ENCODE peak calls at places on chromosomes 4 and X, in ten cellular contexts. G is fibroblast of lung, C is suprapubic skin, Q is heart right ventricle, K is HepG2, P is ascending aorta, E is neural progenitor cell, I is adrenal gland, U is adipocyte, R is gastrocnemius medialis. J is an unnamed sample.
A peak's percentile ranks its signal among the peaks of the same experiment; 100 is the strongest.

GRCh38 chr4:113979973-113980615 is 647 bp upstream of the ARSJ start:
- DNase-seq in G (peak; percentile 68), C (no peak), Q (no peak), K (no peak), P (no peak), E (no peak), I (no peak), U (peak; percentile 68), R (no peak), J (no peak)

GRCh38 chrX:139881130-139881529 is 51.7 kb downstream of the ATP11C start:
- DNase-seq in G (peak; percentile 86), C (no peak), Q (no peak), K (no peak), P (no peak), E (no peak), I (no peak), U (peak; percentile 53), R (no peak), J (no peak)

GRCh38 chr4:174522183-174523002 is at the start of gene HPGD:
- DNase-seq in G (peak; percentile 13), C (peak; percentile 82), Q (peak; percentile 32), K (no peak), P (peak; percentile 68), E (peak; percentile 71), I (peak; percentile 56), U (peak; percentile 72), R (peak; percentile 30), J (peak; percentile 78)

GRCh38 chr4:102760645-102761477 is at the start of gene MANBA:
- DNase-seq in G (peak; percentile 78), C (peak; percentile 90), Q (peak; percentile 84), K (peak; percentile 63), P (peak; percentile 88), E (peak; percentile 96), I (peak; percentile 87), U (peak; percentile 93), R (peak; percentile 74), J (peak; percentile 75)

GRCh38 chr4:36043901-36044300 is 200.4 kb downstream of the ARAP2 start:
- DNase-seq in G (peak; percentile 63), C (no peak), Q (no peak), K (no peak), P (no peak), E (no peak), I (no peak), U (no peak), R (no peak), J (no peak)

GRCh38 chr4:6019316-6020263 is 1.4 kb upstream of the C4orf50 start:
- DNase-seq in G (peak; percentile 29), C (no peak), Q (peak; percentile 37), K (peak; percentile 27), P (no peak), E (peak; percentile 92), I (peak; percentile 43), U (peak; percentile 70), R (no peak), J (peak; percentile 24)

GRCh38 chr4:67885727-67886126 is 1.9 kb upstream of the TMPRSS11D start:
- DNase-seq in G (peak; percentile 97), C (no peak), Q (no peak), K (no peak), P (no peak), E (no peak), I (no peak), U (peak; percentile 76), R (no peak), J (no peak)

GRCh38 chrX:129634541-129634940 is 20.2 kb downstream of the APLN start:
- DNase-seq in G (no peak), C (no peak), Q (no peak), K (no peak), P (no peak), E (peak; percentile 68), I (no peak), U (no peak), R (no peak), J (no peak)

GRCh38 chr4:105112274-105112673 is 34.4 kb upstream of the TET2 start:
- DNase-seq in G (peak; percentile 57), C (no peak), Q (no peak), K (no peak), P (no peak), E (no peak), I (no peak), U (peak; percentile 32), R (no peak), J (no peak)

GRCh38 chr4:169800541-169800940 is 42.8 kb upstream of the HPF1 start:
- DNase-seq in G (no peak), C (no peak), Q (no peak), K (no peak), P (no peak), E (no peak), I (no peak), U (no peak), R (no peak), J (no peak)

GRCh38 chrX:13752646-13753045 is 18.1 kb downstream of the OFD1 start:
- DNase-seq in G (no peak), C (no peak), Q (no peak), K (no peak), P (no peak), E (no peak), I (no peak), U (no peak), R (no peak), J (no peak)

GRCh38 chr4:3461515-3462291 is 1.4 kb upstream of the DOK7 start:
- DNase-seq in G (peak; percentile 31), C (no peak), Q (peak; percentile 74), K (no peak), P (peak; percentile 90), E (no peak), I (peak; percentile 73), U (no peak), R (peak; percentile 95), J (peak; percentile 99)
- H3K4me3 ChIP-seq in G (no peak overlapping the region), C (no peak overlapping the region), Q (no peak overlapping the region), K (no peak overlapping the region), P (no peak overlapping the region), E (no peak overlapping the region), I (no peak overlapping the region), U (no peak overlapping the region), R (no peak overlapping the region), J (no peak overlapping the region)

GRCh38 chr4:138602664-138603063 is 360.5 kb upstream of the SLC7A11 start:
- DNase-seq in G (peak; percentile 94), C (no peak), Q (no peak), K (no peak), P (no peak), E (no peak), I (no peak), U (no peak), R (no peak), J (no peak)
- H3K9me3 ChIP-seq in G (no peaks in the 10 kb centered on the region), C (no peaks in the 10 kb centered on the region), Q (no peaks in the 10 kb centered on the region), K (no peaks in the 10 kb centered on the region), P (no peaks in the 10 kb centered on the region), E (peaks cover 4% of the 10 kb centered on the region), I (no peaks in the 10 kb centered on the region), U (no peaks in the 10 kb centered on the region), R (no peaks in the 10 kb centered on the region), J (no peaks in the 10 kb centered on the region)

GRCh38 chr4:168737441-168738176 is 240.8 kb downstream of the PALLD start:
- DNase-seq in G (peak; percentile 93), C (no peak), Q (no peak), K (no peak), P (no peak), E (no peak), I (no peak), U (peak; percentile 57), R (no peak), J (no peak)
- H3K4me3 ChIP-seq in G (no peak overlapping the region), C (no peak overlapping the region), Q (no peak overlapping the region), K (no peak overlapping the region), P (no peak overlapping the region), E (no peak overlapping the region), I (no peak overlapping the region), U (no peak overlapping the region), R (no peak overlapping the region), J (no peak overlapping the region)

DNA sequence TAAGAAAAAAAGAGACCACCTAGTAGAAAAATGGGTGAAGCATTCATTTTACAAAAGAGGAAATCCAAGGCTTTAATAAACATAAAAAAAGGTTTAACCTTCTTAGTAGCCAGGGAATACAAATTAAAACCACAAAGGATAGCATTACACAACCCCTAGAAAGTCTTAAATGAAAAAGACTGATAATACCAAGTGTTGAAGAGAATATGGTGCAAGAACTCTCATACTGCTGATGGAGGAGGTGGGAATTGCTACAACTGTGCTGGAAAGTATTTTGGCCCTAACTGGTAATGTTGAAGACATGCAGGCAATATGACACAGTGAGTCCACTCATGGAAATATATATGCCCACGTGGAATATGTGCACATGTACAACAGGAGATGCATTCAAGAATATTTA is 22.5 kb downstream of the ZNF41 start:
- DNase-seq in G (no peak), C (no peak), Q (no peak), K (no peak), P (no peak), E (no peak), I (no peak), U (no peak), R (no peak), J (no peak)
- H3K9me3 ChIP-seq in G (no peaks in the 10 kb centered on the region), C (no peaks in the 10 kb centered on the region), Q (no peaks in the 10 kb centered on the region), K (no peaks in the 10 kb centered on the region), P (no peaks in the 10 kb centered on the region), E (no peaks in the 10 kb centered on the region), I (no peaks in the 10 kb centered on the region), U (peaks cover 22% of the 10 kb centered on the region), R (no peaks in the 10 kb centered on the region), J (no peaks in the 10 kb centered on the region)

GRCh38 chr4:41146716-41147506 is 67.4 kb downstream of the APBB2 start:
- DNase-seq in G (peak; percentile 82), C (no peak), Q (no peak), K (no peak), P (peak; percentile 74), E (peak; percentile 91), I (peak; percentile 63), U (peak; percentile 42), R (peak; percentile 59), J (no peak)
- H3K4me3 ChIP-seq in G (no peak overlapping the region), C (no peak overlapping the region), Q (no peak overlapping the region), K (no peak overlapping the region), P (peak overlapping the region; percentile 36), E (peak overlapping the region; percentile 18), I (no peak overlapping the region), U (peak overlapping the region; percentile 37), R (no peak overlapping the region), J (no peak overlapping the region)

GRCh38 chr4:41751325-41752061 is 3.0 kb upstream of the PHOX2B start:
- DNase-seq in G (no peak), C (no peak), Q (no peak), K (no peak), P (no peak), E (peak; percentile 65), I (no peak), U (no peak), R (no peak), J (no peak)
- H3K9me3 ChIP-seq in G (no peaks in the 10 kb centered on the region), C (no peaks in the 10 kb centered on the region), Q (no peaks in the 10 kb centered on the region), K (no peaks in the 10 kb centered on the region), P (no peaks in the 10 kb centered on the region), E (no peaks in the 10 kb centered on the region), I (no peaks in the 10 kb centered on the region), U (no peaks in the 10 kb centered on the region), R (no peaks in the 10 kb centered on the region), J (no peaks in the 10 kb centered on the region)

GRCh38 chrX:21374163-21374993 is at the start of gene CNKSR2:
- DNase-seq in G (peak; percentile 30), C (no peak), Q (no peak), K (no peak), P (peak; percentile 63), E (peak; percentile 80), I (peak; percentile 5), U (peak; percentile 21), R (peak; percentile 18), J (peak; percentile 89)
- H3K4me3 ChIP-seq in G (peak within 1 kb of the TSS; percentile 38), C (peak within 1 kb of the TSS; percentile 61), Q (peak within 1 kb of the TSS; percentile 60), K (no peak within 1 kb of the TSS), P (peak within 1 kb of the TSS; percentile 70), E (peak within 1 kb of the TSS; percentile 60), I (no peak within 1 kb of the TSS), U (peak within 1 kb of the TSS; percentile 84), R (peak within 1 kb of the TSS; percentile 57), J (peak within 1 kb of the TSS; percentile 53)

GRCh38 chrX:2447484-2447883 is 53.3 kb downstream of the DHRSX start:
- DNase-seq in G (no peak), C (no peak), Q (no peak), K (no peak), P (no peak), E (no peak), I (no peak), U (no peak), R (no peak), J (no peak)
- H3K9me3 ChIP-seq in G (no peaks in the 10 kb centered on the region), C (no peaks in the 10 kb centered on the region), Q (no peaks in the 10 kb centered on the region), K (no peaks in the 10 kb centered on the region), P (no peaks in the 10 kb centered on the region), E (no peaks in the 10 kb centered on the region), I (no peaks in the 10 kb centered on the region), U (no peaks in the 10 kb centered on the region), R (no peaks in the 10 kb centered on the region), J (no peaks in the 10 kb centered on the region)

J was measured in pancreas.